ENCODE peak calls at places on chromosomes 6 and 20, in eight cellular contexts. V, Z, T, E, W, B, C and K are unnamed samples. For H3K4me1, the result is how much of the 10 kb centered on the place peaks cover.

GRCh38 chr6:38346291-38347079 is 293.2 kb downstream of the BTBD9 start:
- DNase-seq in V (no peak), Z (no peak), T (no peak), E (no peak), W (peak), B (no peak), C (no peak), K (no peak)

GRCh38 chr6:44040786-44041185 is 86.5 kb downstream of the MRPL14 start:
- DNase-seq in V (no peak), Z (no peak), T (peak), E (no peak), W (no peak), B (no peak), C (peak), K (no peak)

GRCh38 chr6:135162678-135163439 is 18.2 kb upstream of the MYB start:
- DNase-seq in V (no peak), Z (no peak), T (no peak), E (peak), W (no peak), B (peak), C (no peak), K (no peak)

GRCh38 chr6:113094781-113095180 is 747.7 kb downstream of the RFPL4B start:
- DNase-seq in V (no peak), Z (no peak), T (no peak), E (no peak), W (peak), B (no peak), C (no peak), K (no peak)

GRCh38 chr6:43054206-43054943 is 724 bp upstream of the CUL7 start:
- DNase-seq in V (no peak), Z (peak), T (peak), E (no peak), W (no peak), B (no peak), C (no peak), K (no peak)

GRCh38 chr20:17863577-17864292 is 104.9 kb downstream of the SNX5 start:
- DNase-seq in V (peak), Z (no peak), T (no peak), E (peak), W (peak), B (no peak), C (peak), K (peak)

GRCh38 chr6:137808191-137808590 is 58.9 kb upstream of the TNFAIP3 start:
- DNase-seq in V (no peak), Z (no peak), T (no peak), E (no peak), W (peak), B (no peak), C (no peak), K (no peak)

GRCh38 chr20:22825076-22825475 is 210.0 kb upstream of the SSTR4 start:
- DNase-seq in V (no peak), Z (no peak), T (no peak), E (no peak), W (no peak), B (no peak), C (no peak), K (no peak)

GRCh38 chr20:4082406-4083102 is 67.2 kb upstream of the RNF24 start:
- DNase-seq in V (peak), Z (peak), T (no peak), E (no peak), W (peak), B (no peak), C (no peak), K (peak)

GRCh38 chr6:109759098-109759855 is 68.2 kb downstream of the FIG4 start:
- DNase-seq in V (no peak), Z (no peak), T (no peak), E (no peak), W (no peak), B (no peak), C (no peak), K (no peak)

GRCh38 chr6:30719356-30719755 is 796 bp upstream of the TUBB start:
- DNase-seq in V (no peak), Z (no peak), T (no peak), E (no peak), W (no peak), B (no peak), C (no peak), K (no peak)

GRCh38 chr6:30721198-30722024 is 1.3 kb downstream of the TUBB start:
- DNase-seq in V (peak), Z (peak), T (peak), E (peak), W (peak), B (no peak), C (peak), K (peak)

GRCh38 chr6:30719791-30720737 is at the start of gene TUBB:
- DNase-seq in V (peak), Z (peak), T (peak), E (peak), W (peak), B (peak), C (peak), K (peak)

GRCh38 chr6:30722280-30723112 is 2.3 kb downstream of the TUBB start:
- DNase-seq in V (peak), Z (peak), T (peak), E (peak), W (no peak), B (no peak), C (peak), K (peak)

GRCh38 chr6:30720738-30721197 is 616 bp downstream of the TUBB start:
- DNase-seq in V (peak), Z (peak), T (peak), E (peak), W (no peak), B (no peak), C (peak), K (peak)
- H3K4me1 ChIP-seq in V (half or more), Z (under half), T (under half), E (under half), W (under half), B (under half), C (under half), K (under half)

GRCh38 chr6:25874822-25875562 is 949 bp upstream of the SLC17A3 start:
- DNase-seq in V (no peak), Z (no peak), T (no peak), E (no peak), W (no peak), B (no peak), C (no peak), K (no peak)
- H3K4me1 ChIP-seq in V (under half), Z (under half), T (under half), E (under half), W (under half), B (under half), C (under half), K (under half)

GRCh38 chr20:1392693-1393506 is at the start of gene FKBP1A:
- DNase-seq in V (peak), Z (peak), T (peak), E (peak), W (peak), B (peak), C (peak), K (peak)
- H3K4me1 ChIP-seq in V (half or more), Z (under half), T (under half), E (under half), W (under half), B (under half), C (under half), K (half or more)

GRCh38 chr6:106739387-106739786 is 110.0 kb downstream of the QRSL1 start:
- DNase-seq in V (peak), Z (peak), T (no peak), E (no peak), W (no peak), B (no peak), C (peak), K (peak)

GRCh38 chr6:106733386-106733785 is 104.0 kb downstream of the QRSL1 start:
- DNase-seq in V (no peak), Z (no peak), T (no peak), E (no peak), W (no peak), B (no peak), C (no peak), K (no peak)

GRCh38 chr6:106735136-106735535 is 105.8 kb downstream of the QRSL1 start:
- DNase-seq in V (no peak), Z (no peak), T (no peak), E (no peak), W (no peak), B (no peak), C (no peak), K (no peak)

GRCh38 chr6:106735828-106736227 is 106.5 kb downstream of the QRSL1 start:
- DNase-seq in V (no peak), Z (no peak), T (no peak), E (no peak), W (no peak), B (no peak), C (no peak), K (no peak)

DNA sequence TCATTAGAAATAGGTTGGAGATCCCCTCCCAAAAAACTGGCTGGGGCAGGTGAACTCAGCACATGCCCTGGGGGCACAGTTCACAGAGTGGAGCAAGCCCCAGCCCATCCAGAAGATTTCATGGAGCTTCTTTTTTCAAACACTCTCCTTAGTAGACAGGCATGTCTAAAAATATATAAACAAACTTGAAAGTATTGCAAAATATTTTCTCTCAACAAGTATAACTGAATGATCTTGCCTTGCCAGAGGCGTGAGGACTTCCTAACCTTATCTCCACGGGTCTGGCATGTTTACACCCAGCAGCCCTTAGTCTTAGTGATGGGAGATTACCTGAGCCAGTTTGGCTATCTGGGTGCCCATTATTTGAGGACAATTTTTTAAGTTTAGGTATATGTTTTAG is 107.1 kb downstream of the QRSL1 start:
- DNase-seq in V (no peak), Z (no peak), T (no peak), E (no peak), W (no peak), B (no peak), C (no peak), K (no peak)
- H3K4me1 ChIP-seq in V (under half), Z (under half), T (under half), E (under half), W (under half), B (under half), C (under half), K (under half)